ENCODE peak calls at places on chromosomes 7 and 10, in eight cellular contexts. B is HepG2, A is GM12892, E is A549, S is heart left ventricle, Z is HCT116, C is H1, W is ovary. X is an unnamed sample.

GRCh38 chr7:27576360-27576944 is 86.2 kb downstream of the HIBADH start:
- DNase-seq in B (peak), A (no peak), E (peak), S (no peak), Z (peak), C (no peak), W (no peak), X (peak)

GRCh38 chr10:110357252-110357780 is 52.6 kb upstream of the SMNDC1 start:
- DNase-seq in B (peak), A (peak), E (peak), S (no peak), Z (peak), C (no peak), W (peak), X (no peak)

GRCh38 chr10:1652151-1652550 is 85.2 kb downstream of the ADARB2 start:
- DNase-seq in B (no peak), A (no peak), E (no peak), S (no peak), Z (no peak), C (no peak), W (no peak), X (no peak)

GRCh38 chr10:68813554-68813953 is 13.8 kb upstream of the STOX1 start:
- DNase-seq in B (no peak), A (no peak), E (no peak), S (no peak), Z (no peak), C (no peak), W (no peak), X (no peak)

GRCh38 chr7:85104432-85105205 is 82.2 kb downstream of the SEMA3D start:
- DNase-seq in B (no peak), A (no peak), E (no peak), S (no peak), Z (peak), C (no peak), W (no peak), X (no peak)

GRCh38 chr7:47763063-47763974 is 181.4 kb upstream of the TNS3 start:
- DNase-seq in B (peak), A (no peak), E (peak), S (no peak), Z (no peak), C (no peak), W (no peak), X (no peak)

GRCh38 chr10:21494221-21495001 is 31.1 kb downstream of the SKIDA1 start:
- DNase-seq in B (no peak), A (no peak), E (peak), S (peak), Z (no peak), C (peak), W (peak), X (peak)

GRCh38 chr10:86344714-86345161 is 21.9 kb downstream of the GRID1 start:
- DNase-seq in B (no peak), A (no peak), E (no peak), S (no peak), Z (no peak), C (no peak), W (no peak), X (no peak)

GRCh38 chr7:140402178-140402835 is 1.6 kb upstream of the RAB19 start:
- DNase-seq in B (no peak), A (no peak), E (no peak), S (no peak), Z (no peak), C (no peak), W (no peak), X (no peak)

GRCh38 chr10:129883029-129883428 is 81.0 kb downstream of the EBF3 start:
- DNase-seq in B (no peak), A (no peak), E (no peak), S (no peak), Z (no peak), C (no peak), W (no peak), X (no peak)

GRCh38 chr10:32357056-32357735 is 10.2 kb upstream of the EPC1 start:
- DNase-seq in B (no peak), A (no peak), E (no peak), S (no peak), Z (no peak), C (no peak), W (no peak), X (no peak)

GRCh38 chr10:33293531-33294170 is 40.8 kb downstream of the NRP1 start:
- DNase-seq in B (no peak), A (no peak), E (no peak), S (no peak), Z (no peak), C (no peak), W (no peak), X (no peak)

GRCh38 chr10:368579-369255 is 233.5 kb downstream of the ZMYND11 start:
- DNase-seq in B (no peak), A (no peak), E (no peak), S (no peak), Z (no peak), C (no peak), W (no peak), X (no peak)

GRCh38 chr10:64288404-64288803 is 767.2 kb downstream of the REEP3 start:
- DNase-seq in B (no peak), A (no peak), E (no peak), S (no peak), Z (no peak), C (no peak), W (no peak), X (no peak)

GRCh38 chr10:69124558-69125121 is 662 bp downstream of the VPS26A start:
- DNase-seq in B (peak), A (peak), E (peak), S (peak), Z (peak), C (peak), W (peak), X (peak)

GRCh38 chr7:131424219-131424822 is 96.6 kb downstream of the MKLN1 start:
- DNase-seq in B (peak), A (no peak), E (peak), S (no peak), Z (peak), C (no peak), W (no peak), X (peak)

GRCh38 chr10:57983226-57983870 is 284.3 kb downstream of the IPMK start:
- DNase-seq in B (no peak), A (no peak), E (no peak), S (no peak), Z (peak), C (no peak), W (no peak), X (no peak)

GRCh38 chr7:75823198-75823910 is 9.7 kb upstream of the CCL24 start:
- DNase-seq in B (no peak), A (no peak), E (no peak), S (no peak), Z (no peak), C (no peak), W (no peak), X (no peak)

GRCh38 chr10:45058580-45058979 is 57.9 kb downstream of the ZNF22 start:
- DNase-seq in B (no peak), A (no peak), E (no peak), S (no peak), Z (no peak), C (no peak), W (no peak), X (no peak)

GRCh38 chr10:103874730-103875129 is 19.4 kb upstream of the SH3PXD2A start:
- DNase-seq in B (no peak), A (no peak), E (no peak), S (no peak), Z (no peak), C (no peak), W (no peak), X (no peak)

GRCh38 chr7:39709768-39710291 is 86.5 kb downstream of the RALA start:
- DNase-seq in B (no peak), A (no peak), E (no peak), S (peak), Z (no peak), C (no peak), W (no peak), X (no peak)

GRCh38 chr10:3850999-3851937 is 66.3 kb upstream of the KLF6 start:
- DNase-seq in B (peak), A (no peak), E (peak), S (no peak), Z (peak), C (no peak), W (no peak), X (no peak)

GRCh38 chr10:62072901-62073300 is 171.4 kb downstream of the ARID5B start:
- DNase-seq in B (no peak), A (no peak), E (no peak), S (no peak), Z (no peak), C (no peak), W (no peak), X (no peak)
- TF ChIP-seq POLR2A in B (no peak), A (no peak), E (no peak), S (no peak), Z (no peak), C (no peak), W (no peak), X (no peak)

GRCh38 chr7:67738958-67739357 is 742.3 kb downstream of the TYW1 start:
- DNase-seq in B (no peak), A (no peak), E (peak), S (peak), Z (no peak), C (no peak), W (peak), X (no peak)
- TF ChIP-seq POLR2A in B (no peak), A (no peak), E (no peak), S (no peak), Z (no peak), C (no peak), W (no peak), X (no peak)

DNA sequence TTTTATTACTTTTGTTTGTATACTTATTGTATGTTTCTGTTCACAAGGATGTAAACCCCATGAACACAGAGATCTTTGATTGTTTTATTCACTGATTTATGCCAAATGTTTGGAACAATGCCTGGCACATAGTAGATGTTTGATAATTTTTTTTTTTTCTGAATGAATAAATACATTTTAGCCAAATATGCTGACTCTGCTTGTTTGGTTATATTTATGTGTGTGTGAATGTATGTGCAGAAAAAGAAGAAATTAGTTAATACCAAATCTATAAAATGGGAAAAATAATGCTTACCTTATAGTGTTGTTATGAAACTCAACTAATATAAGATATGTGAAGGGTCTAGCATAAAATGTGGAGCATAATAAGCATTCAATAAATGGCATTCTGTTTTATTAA is 203.9 kb downstream of the MDFIC start:
- DNase-seq in B (no peak), A (no peak), E (no peak), S (no peak), Z (no peak), C (no peak), W (no peak), X (no peak)
- TF ChIP-seq POLR2A in B (no peak), A (no peak), E (no peak), S (no peak), Z (no peak), C (no peak), W (no peak), X (no peak)

GRCh38 chr7:30285531-30286284 is 1.3 kb downstream of the ZNRF2 start:
- DNase-seq in B (peak), A (no peak), E (peak), S (peak), Z (no peak), C (peak), W (peak), X (peak)
- TF ChIP-seq POLR2A in B (no peak), A (no peak), E (no peak), S (no peak), Z (no peak), C (no peak), W (no peak), X (no peak)

GRCh38 chr10:119208553-119208940 is 1.2 kb downstream of the GRK5 start:
- DNase-seq in B (no peak), A (no peak), E (no peak), S (no peak), Z (no peak), C (no peak), W (no peak), X (no peak)
- TF ChIP-seq POLR2A in B (no peak), A (no peak), E (no peak), S (no peak), Z (no peak), C (no peak), W (no peak), X (no peak)

GRCh38 chr7:101081432-101081831 is 3.8 kb upstream of the TRIM56 start:
- DNase-seq in B (no peak), A (no peak), E (no peak), S (no peak), Z (no peak), C (no peak), W (no peak), X (no peak)

GRCh38 chr7:101088069-101088425 is 2.8 kb downstream of the TRIM56 start:
- DNase-seq in B (no peak), A (no peak), E (no peak), S (no peak), Z (no peak), C (no peak), W (no peak), X (no peak)

GRCh38 chr7:101087334-101088068 is 2.2 kb downstream of the TRIM56 start:
- DNase-seq in B (no peak), A (no peak), E (no peak), S (no peak), Z (no peak), C (no peak), W (no peak), X (no peak)

GRCh38 chr7:101088858-101089529 is 3.7 kb downstream of the TRIM56 start:
- DNase-seq in B (no peak), A (no peak), E (no peak), S (no peak), Z (no peak), C (no peak), W (no peak), X (no peak)

DNA sequence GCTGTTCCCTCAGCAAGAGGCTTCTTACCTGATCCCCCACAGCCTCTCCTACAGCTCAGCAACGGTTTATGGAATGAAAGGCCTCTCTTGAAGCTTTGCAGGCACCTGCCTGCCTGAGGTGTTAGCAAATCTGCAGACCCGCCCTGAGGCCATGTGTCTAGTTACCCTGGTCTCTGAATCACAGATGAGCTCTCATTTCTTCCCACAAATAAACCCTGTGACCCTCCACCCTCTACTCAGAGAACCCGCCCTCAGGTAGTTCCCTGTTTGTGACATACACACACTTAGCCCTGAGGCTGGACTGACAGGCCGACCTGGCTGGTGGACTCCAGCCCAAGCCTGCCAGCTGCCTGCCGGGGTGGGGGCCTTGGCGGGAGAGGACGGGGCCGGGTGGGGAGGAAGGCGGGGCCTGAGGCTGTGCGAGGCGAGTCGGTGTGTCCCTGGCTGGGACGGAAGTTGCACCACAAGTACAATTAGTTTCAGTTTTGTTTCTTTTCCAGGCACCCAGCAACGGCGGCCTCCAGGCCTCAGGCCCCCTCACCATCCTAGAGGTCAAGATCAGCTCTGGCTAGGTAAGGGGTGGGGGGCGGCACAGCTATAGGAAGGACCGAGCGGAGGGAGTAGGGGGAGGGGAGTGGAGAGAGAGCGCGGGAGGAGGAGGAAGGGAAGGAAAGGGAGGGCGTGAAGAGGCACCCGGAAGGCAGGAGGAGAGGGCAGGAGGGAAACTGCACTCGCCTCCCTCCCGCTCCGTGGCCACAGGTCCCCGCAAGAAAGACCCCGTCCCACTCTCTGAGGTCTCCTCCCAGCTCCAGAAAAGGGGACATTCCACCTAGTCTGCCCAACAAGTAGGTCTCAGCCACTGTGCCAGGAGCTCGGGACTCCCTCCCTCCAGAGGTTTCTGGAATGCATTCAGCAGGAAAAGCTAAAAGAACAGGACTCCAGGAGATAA is at the start of gene TRIM56:
- DNase-seq in B (peak), A (peak), E (peak), S (peak), Z (peak), C (peak), W (peak), X (peak)
- TF ChIP-seq POLR2A in B (peak), A (peak), E (peak), S (peak), Z (no peak), C (no peak), W (peak), X (peak)

GRCh38 chr10:132331259-132331955 is 586 bp upstream of the LRRC27 start:
- DNase-seq in B (no peak), A (no peak), E (no peak), S (no peak), Z (no peak), C (no peak), W (no peak), X (no peak)
- TF ChIP-seq POLR2A in B (no peak), A (peak), E (peak), S (peak), Z (no peak), C (no peak), W (no peak), X (peak)

GRCh38 chr7:561631-562393 is 42.2 kb upstream of the PDGFA start:
- DNase-seq in B (no peak), A (no peak), E (no peak), S (no peak), Z (no peak), C (no peak), W (peak), X (no peak)
- TF ChIP-seq POLR2A in B (no peak), A (no peak), E (no peak), S (no peak), Z (no peak), C (no peak), W (no peak), X (no peak)

DNA sequence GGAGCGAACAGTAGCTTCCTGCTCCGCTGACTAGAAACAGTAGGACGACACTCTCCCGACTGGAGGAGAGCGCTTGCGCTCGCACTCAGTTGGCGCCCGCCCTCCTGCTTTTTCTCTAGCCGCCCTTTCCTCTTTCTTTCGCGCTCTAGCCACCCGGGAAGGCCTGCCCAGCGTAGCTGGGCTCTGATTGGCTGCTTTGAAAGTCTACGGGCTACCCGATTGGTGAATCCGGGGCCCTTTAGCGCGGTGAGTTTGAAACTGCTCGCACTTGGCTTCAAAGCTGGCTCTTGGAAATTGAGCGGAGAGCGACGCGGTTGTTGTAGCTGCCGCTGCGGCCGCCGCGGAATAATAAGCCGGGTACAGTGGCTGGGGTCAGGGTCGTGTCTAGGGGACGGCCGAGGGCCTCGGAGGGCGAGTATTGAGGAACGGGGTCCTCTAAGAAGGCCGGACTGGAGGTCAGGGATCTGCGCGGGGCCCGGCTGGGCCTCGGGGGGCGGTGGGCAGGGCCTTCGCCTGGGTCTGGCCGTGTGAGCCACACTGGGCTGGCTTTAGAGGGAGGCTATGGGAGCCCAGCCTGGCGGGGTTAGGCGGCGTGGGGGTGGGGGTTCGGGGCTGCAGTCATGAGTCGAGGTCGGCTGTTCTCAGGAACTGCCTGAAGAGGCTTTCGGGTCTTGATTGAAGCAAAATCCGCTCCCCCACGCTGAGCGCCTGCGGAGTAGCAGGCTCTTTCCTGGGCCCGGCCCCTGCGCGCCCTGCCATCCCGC is at the start of gene CDK1:
- DNase-seq in B (peak), A (peak), E (peak), S (peak), Z (peak), C (peak), W (peak), X (peak)
- TF ChIP-seq POLR2A in B (peak), A (peak), E (peak), S (no peak), Z (peak), C (peak), W (no peak), X (peak)

GRCh38 chr10:120613180-120613579 is 156.2 kb downstream of the PLPP4 start:
- DNase-seq in B (no peak), A (no peak), E (no peak), S (no peak), Z (no peak), C (no peak), W (no peak), X (no peak)
- TF ChIP-seq POLR2A in B (no peak), A (no peak), E (no peak), S (no peak), Z (no peak), C (no peak), W (no peak), X (no peak)

X was measured in erythroblast.